ENCODE peak calls at places on chromosome 3, in four cellular contexts. T is mesenchymal stem cell, X is trophoblast cell, J is H1. Q is an unnamed sample.

GRCh38 chr3:47083786-47084185 is 80.1 kb downstream of the SETD2 start:
- DNase-seq in X (no peak), T (peak), J (no peak), Q (no peak)

GRCh38 chr3:185534511-185534910 is 17.9 kb downstream of the LIPH start:
- DNase-seq in J (no peak), X (no peak), T (no peak), Q (no peak)

GRCh38 chr3:67819447-67819846 is 165.0 kb upstream of the SUCLG2 start:
- DNase-seq in X (no peak), J (no peak), T (no peak), Q (peak)

GRCh38 chr3:3085782-3086181 is 24.4 kb downstream of the IL5RA start:
- DNase-seq in T (no peak), X (no peak), J (no peak), Q (no peak)

GRCh38 chr3:125194061-125194848 is 18.3 kb downstream of the SLC12A8 start:
- DNase-seq in X (peak), T (peak), J (no peak), Q (no peak)

GRCh38 chr3:101119535-101119934 is 126.3 kb upstream of the ABI3BP start:
- DNase-seq in T (peak), J (no peak), X (no peak), Q (no peak)

GRCh38 chr3:139534992-139535879 is 4.3 kb downstream of the RBP1 start:
- DNase-seq in X (no peak), T (peak), J (no peak), Q (no peak)

GRCh38 chr3:100802126-100802525 is 92.8 kb downstream of the TFG start:
- DNase-seq in T (peak), J (no peak), X (no peak), Q (no peak)

GRCh38 chr3:128317698-128318231 is 148.9 kb downstream of the DNAJB8 start:
- DNase-seq in T (no peak), X (no peak), J (no peak), Q (no peak)

GRCh38 chr3:132623646-132624045 is 26.6 kb downstream of the ACKR4 start:
- DNase-seq in X (no peak), J (no peak), T (no peak), Q (no peak)

GRCh38 chr3:4837405-4837804 is 141.8 kb upstream of the BHLHE40 start:
- DNase-seq in X (no peak), T (no peak), J (no peak), Q (no peak)

GRCh38 chr3:4838621-4839022 is 140.6 kb upstream of the BHLHE40 start:
- DNase-seq in T (no peak), X (no peak), J (no peak), Q (no peak)

GRCh38 chr3:4841225-4841624 is 138.0 kb upstream of the BHLHE40 start:
- DNase-seq in X (peak), T (peak), J (peak), Q (no peak)

GRCh38 chr3:4841783-4842440 is 137.3 kb upstream of the BHLHE40 start:
- DNase-seq in T (peak), J (no peak), X (no peak), Q (no peak)

DNA sequence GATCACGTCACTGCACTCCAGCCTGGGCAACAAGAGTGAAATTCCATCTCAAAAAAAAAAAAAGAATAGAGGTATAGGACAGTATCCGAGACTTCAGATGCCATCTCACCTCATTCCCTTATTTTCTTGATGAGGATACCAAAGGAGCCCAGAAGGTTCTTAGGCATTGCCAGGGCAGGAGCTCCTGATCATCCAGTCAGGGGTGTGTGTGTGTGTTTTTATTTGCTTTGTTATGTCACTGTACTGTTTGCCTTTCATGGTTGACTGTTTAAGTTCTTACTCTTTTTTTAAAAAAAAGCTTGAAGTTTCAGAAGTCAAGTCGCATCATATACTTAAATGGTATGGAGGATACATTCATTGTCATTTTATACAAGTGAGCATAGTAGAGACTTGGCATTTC is 140.0 kb upstream of the BHLHE40 start:
- DNase-seq in X (no peak), T (no peak), J (no peak), Q (no peak)
- H3K4me3 ChIP-seq in X (no peak), T (no peak), J (no peak), Q (no peak)

GRCh38 chr3:5153074-5153473 is 31.0 kb downstream of the ARL8B start:
- DNase-seq in J (no peak), T (no peak), X (no peak), Q (no peak)
- H3K9ac ChIP-seq in J (no peak), T (no peak), X (no peak), Q (no peak)

DNA sequence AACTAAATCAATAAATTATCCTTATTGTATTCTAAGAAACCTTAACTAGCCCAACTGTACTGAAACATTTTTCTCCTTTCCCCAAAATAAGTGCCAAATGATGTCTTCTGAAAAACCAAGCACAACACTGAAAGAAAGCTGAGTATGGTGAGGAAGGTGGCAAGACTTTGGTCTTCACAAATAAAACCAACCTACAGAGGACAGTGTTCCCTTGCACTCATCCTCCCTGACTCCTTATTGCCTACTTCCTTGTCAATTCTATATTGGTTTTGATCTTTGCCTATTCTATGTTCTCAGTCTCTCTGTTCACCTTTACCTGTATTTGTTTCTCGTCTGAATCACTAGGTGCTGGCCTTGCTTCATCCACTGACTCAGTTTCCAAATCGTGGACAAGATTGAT is 490.1 kb upstream of the ZNF385D start:
- DNase-seq in J (no peak), X (no peak), T (no peak), Q (no peak)
- H2BK12ac ChIP-seq in J (no peak), X (no peak), T (no peak), Q (no peak)

GRCh38 chr3:112637700-112638099 is 3.2 kb downstream of the CCDC80 start:
- DNase-seq in T (no peak), J (no peak), X (no peak), Q (no peak)
- H3K4me3 ChIP-seq in T (no peak), J (no peak), X (no peak), Q (no peak)

DNA sequence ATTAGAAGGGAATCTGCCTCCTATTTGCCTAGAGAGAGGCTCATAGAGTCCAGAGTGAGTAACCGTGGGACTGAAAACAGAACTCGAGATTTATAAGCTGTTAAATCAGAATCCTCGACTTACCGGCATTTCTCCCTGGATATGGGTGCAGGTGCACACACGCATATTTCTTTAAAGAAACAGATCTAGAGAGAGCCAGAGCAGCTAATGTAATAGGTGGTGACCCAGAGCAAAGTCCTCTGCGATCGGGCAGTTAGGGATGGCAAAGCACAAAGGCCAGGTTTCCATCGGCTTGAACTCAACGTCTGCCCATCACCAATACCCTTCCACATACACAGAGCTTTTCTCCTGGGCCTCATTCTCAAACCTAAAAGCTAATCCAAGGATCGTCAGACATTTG is 13.8 kb downstream of the RNF168 start:
- DNase-seq in J (no peak), T (no peak), X (no peak), Q (no peak)
- H3K9ac ChIP-seq in J (no peak), T (peak), X (no peak), Q (no peak)

Q was measured in neuronal stem cell.